ENCODE peak calls at places on chromosomes 4 and X, in seven cellular contexts. One of them, this sample, is unnamed.

GRCh38 chrX:152619897-152620296 is 17.8 kb upstream of the GABRQ start:
- DNase-seq in right atrium auricular region: no peak
- DNase-seq in fibroblast of lung: no peak
- DNase-seq in heart right ventricle: no peak
- DNase-seq in colonic mucosa: no peak
- DNase-seq in astrocyte: peak; percentile 20
- DNase-seq in aorta: no peak
- DNase-seq in this sample: no peak

GRCh38 chrX:10516781-10517322 is 103.5 kb downstream of the MID1 start:
- DNase-seq in fibroblast of lung: no peak
- DNase-seq in heart right ventricle: no peak
- DNase-seq in colonic mucosa: no peak
- DNase-seq in astrocyte: no peak
- DNase-seq in right atrium auricular region: no peak
- DNase-seq in aorta: no peak
- DNase-seq in this sample: no peak

GRCh38 chrX:130878350-130879341 is 24.4 kb downstream of the ENOX2 start:
- DNase-seq in right atrium auricular region: no peak
- DNase-seq in heart right ventricle: no peak
- DNase-seq in astrocyte: peak; percentile 89
- DNase-seq in fibroblast of lung: peak; percentile 88
- DNase-seq in aorta: peak; percentile 64
- DNase-seq in colonic mucosa: peak; percentile 23
- DNase-seq in this sample: peak; percentile 56

GRCh38 chr4:4689694-4690440 is 148.0 kb upstream of the STX18 start:
- DNase-seq in right atrium auricular region: no peak
- DNase-seq in aorta: no peak
- DNase-seq in astrocyte: no peak
- DNase-seq in colonic mucosa: no peak
- DNase-seq in heart right ventricle: no peak
- DNase-seq in fibroblast of lung: no peak
- DNase-seq in this sample: no peak

GRCh38 chr4:1767058-1767769 is 25.9 kb upstream of the FGFR3 start:
- DNase-seq in aorta: no peak
- DNase-seq in right atrium auricular region: no peak
- DNase-seq in fibroblast of lung: peak; percentile 27
- DNase-seq in heart right ventricle: no peak
- DNase-seq in astrocyte: no peak
- DNase-seq in colonic mucosa: no peak
- DNase-seq in this sample: peak; percentile 45

GRCh38 chrX:72272868-72273267 is 4.2 kb downstream of the RPS4X start:
- DNase-seq in aorta: no peak
- DNase-seq in right atrium auricular region: no peak
- DNase-seq in colonic mucosa: no peak
- DNase-seq in fibroblast of lung: no peak
- DNase-seq in heart right ventricle: no peak
- DNase-seq in astrocyte: peak; percentile 61
- DNase-seq in this sample: no peak

GRCh38 chr4:105709081-105709450 is 482 bp downstream of the GSTCD start:
- DNase-seq in astrocyte: peak; percentile 11
- DNase-seq in aorta: no peak
- DNase-seq in fibroblast of lung: peak; percentile 17
- DNase-seq in right atrium auricular region: no peak
- DNase-seq in heart right ventricle: peak; percentile 8
- DNase-seq in colonic mucosa: peak; percentile 42
- DNase-seq in this sample: no peak

GRCh38 chrX:151004085-151004484 is 20.9 kb downstream of the HMGB3 start:
- DNase-seq in fibroblast of lung: no peak
- DNase-seq in colonic mucosa: no peak
- DNase-seq in heart right ventricle: no peak
- DNase-seq in astrocyte: no peak
- DNase-seq in right atrium auricular region: no peak
- DNase-seq in aorta: no peak
- DNase-seq in this sample: no peak

GRCh38 chr4:141860974-141861373 is 224.6 kb downstream of the IL15 start:
- DNase-seq in right atrium auricular region: no peak
- DNase-seq in astrocyte: no peak
- DNase-seq in colonic mucosa: no peak
- DNase-seq in fibroblast of lung: no peak
- DNase-seq in aorta: no peak
- DNase-seq in heart right ventricle: no peak
- DNase-seq in this sample: no peak

GRCh38 chr4:98653006-98653405 is 5.4 kb downstream of the TSPAN5 start:
- DNase-seq in fibroblast of lung: peak; percentile 80
- DNase-seq in heart right ventricle: no peak
- DNase-seq in right atrium auricular region: no peak
- DNase-seq in colonic mucosa: no peak
- DNase-seq in aorta: no peak
- DNase-seq in astrocyte: peak; percentile 60
- DNase-seq in this sample: no peak

GRCh38 chr4:124833831-124834505 is 121.4 kb upstream of the ANKRD50 start:
- DNase-seq in astrocyte: no peak
- DNase-seq in aorta: no peak
- DNase-seq in right atrium auricular region: no peak
- DNase-seq in colonic mucosa: no peak
- DNase-seq in heart right ventricle: no peak
- DNase-seq in fibroblast of lung: no peak
- DNase-seq in this sample: no peak

GRCh38 chr4:84158670-84159069 is 340.4 kb downstream of the NKX6-1 start:
- DNase-seq in right atrium auricular region: no peak
- DNase-seq in fibroblast of lung: no peak
- DNase-seq in heart right ventricle: no peak
- DNase-seq in astrocyte: no peak
- DNase-seq in aorta: no peak
- DNase-seq in colonic mucosa: no peak
- DNase-seq in this sample: no peak

GRCh38 chr4:157996061-157996460 is 176.8 kb downstream of the GASK1B start:
- DNase-seq in colonic mucosa: no peak
- DNase-seq in heart right ventricle: no peak
- DNase-seq in aorta: no peak
- DNase-seq in fibroblast of lung: no peak
- DNase-seq in right atrium auricular region: no peak
- DNase-seq in astrocyte: no peak
- DNase-seq in this sample: no peak

GRCh38 chr4:15396157-15396800 is 31.6 kb upstream of the C1QTNF7 start:
- DNase-seq in aorta: no peak
- DNase-seq in heart right ventricle: no peak
- DNase-seq in right atrium auricular region: no peak
- DNase-seq in fibroblast of lung: peak; percentile 62
- DNase-seq in colonic mucosa: peak; percentile 38
- DNase-seq in astrocyte: no peak
- DNase-seq in this sample: peak; percentile 31

GRCh38 chr4:117796677-117797076 is 237.6 kb upstream of the NDST3 start:
- DNase-seq in heart right ventricle: no peak
- DNase-seq in astrocyte: no peak
- DNase-seq in fibroblast of lung: no peak
- DNase-seq in right atrium auricular region: no peak
- DNase-seq in aorta: no peak
- DNase-seq in colonic mucosa: no peak
- DNase-seq in this sample: no peak

GRCh38 chr4:579543-580175 is 3.6 kb upstream of the TMEM271 start:
- DNase-seq in fibroblast of lung: no peak
- DNase-seq in aorta: no peak
- DNase-seq in colonic mucosa: no peak
- DNase-seq in right atrium auricular region: no peak
- DNase-seq in heart right ventricle: no peak
- DNase-seq in astrocyte: no peak
- DNase-seq in this sample: no peak

GRCh38 chr4:10087152-10087791 is 29.3 kb downstream of the WDR1 start:
- DNase-seq in astrocyte: no peak
- DNase-seq in colonic mucosa: no peak
- DNase-seq in fibroblast of lung: no peak
- DNase-seq in right atrium auricular region: no peak
- DNase-seq in aorta: no peak
- DNase-seq in heart right ventricle: no peak
- DNase-seq in this sample: no peak

GRCh38 chr4:167713756-167714155 is 378.6 kb upstream of the ANXA10 start:
- DNase-seq in astrocyte: peak; percentile 39
- DNase-seq in heart right ventricle: no peak
- DNase-seq in right atrium auricular region: no peak
- DNase-seq in fibroblast of lung: peak; percentile 3
- DNase-seq in colonic mucosa: no peak
- DNase-seq in aorta: no peak
- DNase-seq in this sample: no peak

GRCh38 chrX:101478366-101478765 is 6.9 kb upstream of the ARMCX4 start:
- DNase-seq in heart right ventricle: no peak
- DNase-seq in fibroblast of lung: no peak
- DNase-seq in colonic mucosa: no peak
- DNase-seq in right atrium auricular region: no peak
- DNase-seq in astrocyte: peak; percentile 42
- DNase-seq in aorta: no peak
- DNase-seq in this sample: no peak

GRCh38 chr4:86218721-86219481 is 141.0 kb downstream of the MAPK10 start:
- DNase-seq in aorta: no peak
- DNase-seq in fibroblast of lung: peak; percentile 92
- DNase-seq in heart right ventricle: no peak
- DNase-seq in colonic mucosa: no peak
- DNase-seq in right atrium auricular region: no peak
- DNase-seq in astrocyte: peak; percentile 69
- DNase-seq in this sample: peak; percentile 23

GRCh38 chr4:136748165-136748564 is 784.1 kb downstream of the PCDH18 start:
- DNase-seq in aorta: no peak
- DNase-seq in fibroblast of lung: no peak
- DNase-seq in astrocyte: no peak
- DNase-seq in heart right ventricle: no peak
- DNase-seq in right atrium auricular region: no peak
- DNase-seq in colonic mucosa: no peak
- DNase-seq in this sample: no peak

GRCh38 chrX:22855693-22856092 is 144.1 kb upstream of the DDX53 start:
- DNase-seq in fibroblast of lung: no peak
- DNase-seq in aorta: no peak
- DNase-seq in astrocyte: no peak
- DNase-seq in colonic mucosa: no peak
- DNase-seq in right atrium auricular region: no peak
- DNase-seq in heart right ventricle: no peak
- DNase-seq in this sample: no peak

GRCh38 chrX:103626855-103627254 is 1.9 kb upstream of the TCEAL1 start:
- DNase-seq in fibroblast of lung: no peak
- DNase-seq in right atrium auricular region: no peak
- DNase-seq in astrocyte: peak; percentile 20
- DNase-seq in aorta: no peak
- DNase-seq in colonic mucosa: no peak
- DNase-seq in heart right ventricle: no peak
- DNase-seq in this sample: no peak

GRCh38 chr4:41389356-41389755 is 132.6 kb downstream of the UCHL1 start:
- DNase-seq in right atrium auricular region: no peak
- DNase-seq in aorta: no peak
- DNase-seq in colonic mucosa: no peak
- DNase-seq in astrocyte: no peak
- DNase-seq in fibroblast of lung: no peak
- DNase-seq in heart right ventricle: no peak
- DNase-seq in this sample: no peak
- H3K4me1 ChIP-seq in right atrium auricular region: peaks cover 14% of the 10 kb centered on the region
- H3K4me1 ChIP-seq in aorta: peaks cover 5% of the 10 kb centered on the region
- H3K4me1 ChIP-seq in colonic mucosa: no peaks in the 10 kb centered on the region
- H3K4me1 ChIP-seq in astrocyte: no peaks in the 10 kb centered on the region
- H3K4me1 ChIP-seq in fibroblast of lung: no peaks in the 10 kb centered on the region
- H3K4me1 ChIP-seq in heart right ventricle: peaks cover 16% of the 10 kb centered on the region
- H3K4me1 ChIP-seq in this sample: no peaks in the 10 kb centered on the region

GRCh38 chr4:139267301-139267700 is 12.7 kb downstream of the MGARP start:
- DNase-seq in right atrium auricular region: no peak
- DNase-seq in heart right ventricle: no peak
- DNase-seq in astrocyte: peak; percentile 6
- DNase-seq in fibroblast of lung: no peak
- DNase-seq in aorta: no peak
- DNase-seq in colonic mucosa: no peak
- DNase-seq in this sample: no peak

GRCh38 chr4:139266208-139266582 is 13.8 kb downstream of the MGARP start:
- DNase-seq in aorta: no peak
- DNase-seq in astrocyte: no peak
- DNase-seq in fibroblast of lung: no peak
- DNase-seq in heart right ventricle: no peak
- DNase-seq in right atrium auricular region: no peak
- DNase-seq in colonic mucosa: no peak
- DNase-seq in this sample: no peak

GRCh38 chr4:139265654-139266053 is 14.4 kb downstream of the MGARP start:
- DNase-seq in colonic mucosa: no peak
- DNase-seq in fibroblast of lung: no peak
- DNase-seq in aorta: no peak
- DNase-seq in heart right ventricle: no peak
- DNase-seq in astrocyte: no peak
- DNase-seq in right atrium auricular region: no peak
- DNase-seq in this sample: no peak

DNA sequence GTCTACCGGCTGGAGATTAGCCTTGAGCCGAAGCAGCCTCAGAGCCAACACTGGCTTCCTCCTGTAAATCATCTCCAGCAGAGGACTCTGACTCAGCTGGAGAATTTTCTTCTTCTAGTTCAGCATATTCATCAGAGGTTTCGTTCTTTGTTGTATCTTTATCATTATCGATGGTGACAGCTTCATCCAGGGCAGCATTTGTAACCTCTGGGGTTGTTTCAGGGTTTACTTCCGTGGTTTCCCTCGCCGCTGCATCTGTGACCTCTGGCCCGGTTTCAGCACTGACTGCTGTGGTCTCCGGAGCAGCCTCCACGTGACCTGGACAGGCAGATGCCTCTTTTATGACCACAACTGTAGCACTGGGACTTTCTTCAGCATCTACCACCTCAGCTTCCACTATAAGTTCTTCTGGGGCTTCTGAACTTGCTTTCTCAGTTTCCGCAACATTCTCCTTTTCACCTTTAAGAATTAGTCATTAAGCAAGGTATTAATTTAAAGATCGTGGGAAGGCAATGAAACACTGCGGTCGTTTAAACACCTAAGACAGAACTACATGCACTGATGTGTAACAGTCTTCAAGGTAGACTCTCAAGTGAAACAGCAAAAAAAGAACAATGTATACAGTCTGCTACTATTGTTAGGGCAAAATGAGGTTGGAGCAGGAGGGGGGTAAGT is 13.3 kb downstream of the MGARP start:
- DNase-seq in aorta: peak; percentile 79
- DNase-seq in colonic mucosa: peak; percentile 75
- DNase-seq in heart right ventricle: peak; percentile 74
- DNase-seq in astrocyte: peak; percentile 66
- DNase-seq in fibroblast of lung: peak; percentile 77
- DNase-seq in right atrium auricular region: peak; percentile 73
- DNase-seq in this sample: peak; percentile 66
- H3K4me3 ChIP-seq in aorta: peak overlapping the region; percentile 48
- H3K4me3 ChIP-seq in colonic mucosa: peak overlapping the region; percentile 18
- H3K4me3 ChIP-seq in heart right ventricle: peak overlapping the region; percentile 31
- H3K4me3 ChIP-seq in astrocyte: peak overlapping the region; percentile 54
- H3K4me3 ChIP-seq in fibroblast of lung: peak overlapping the region; percentile 45
- H3K4me3 ChIP-seq in right atrium auricular region: peak overlapping the region; percentile 24
- H3K4me3 ChIP-seq in this sample: no peak overlapping the region

GRCh38 chr4:184263910-184264732 is 46.4 kb upstream of the ENPP6 start:
- DNase-seq in aorta: peak; percentile 96
- DNase-seq in heart right ventricle: peak; percentile 94
- DNase-seq in right atrium auricular region: peak; percentile 96
- DNase-seq in astrocyte: peak; percentile 69
- DNase-seq in colonic mucosa: peak; percentile 96
- DNase-seq in fibroblast of lung: peak; percentile 92
- DNase-seq in this sample: peak; percentile 94
- H3K4me1 ChIP-seq in aorta: no peaks in the 10 kb centered on the region
- H3K4me1 ChIP-seq in heart right ventricle: no peaks in the 10 kb centered on the region
- H3K4me1 ChIP-seq in right atrium auricular region: peaks cover 7% of the 10 kb centered on the region
- H3K4me1 ChIP-seq in astrocyte: peaks cover 10% of the 10 kb centered on the region
- H3K4me1 ChIP-seq in colonic mucosa: no peaks in the 10 kb centered on the region
- H3K4me1 ChIP-seq in fibroblast of lung: peaks cover 8% of the 10 kb centered on the region
- H3K4me1 ChIP-seq in this sample: no peaks in the 10 kb centered on the region

GRCh38 chr4:75715105-75715799 is 9.1 kb upstream of the USO1 start:
- DNase-seq in right atrium auricular region: no peak
- DNase-seq in astrocyte: peak; percentile 57
- DNase-seq in fibroblast of lung: peak; percentile 53
- DNase-seq in aorta: no peak
- DNase-seq in colonic mucosa: no peak
- DNase-seq in heart right ventricle: no peak
- DNase-seq in this sample: peak; percentile 43
- H3K4me3 ChIP-seq in right atrium auricular region: no peak overlapping the region
- H3K4me3 ChIP-seq in astrocyte: no peak overlapping the region
- H3K4me3 ChIP-seq in fibroblast of lung: peak overlapping the region; percentile 36
- H3K4me3 ChIP-seq in aorta: no peak overlapping the region
- H3K4me3 ChIP-seq in colonic mucosa: no peak overlapping the region
- H3K4me3 ChIP-seq in heart right ventricle: no peak overlapping the region
- H3K4me3 ChIP-seq in this sample: no peak overlapping the region